ENCODE peak calls at places on chromosomes 4 and X, in seven cellular contexts. D, P, J, O, G, B and L are unnamed samples.

GRCh38 chr4:184361443-184361842 is 112.9 kb downstream of the IRF2 start:
- DNase-seq in D (no peak), P (no peak), J (no peak), O (no peak), G (no peak), B (peak; percentile 23), L (no peak)

GRCh38 chrX:71542411-71542810 is 9.5 kb downstream of the OGT start:
- DNase-seq in D (no peak), P (no peak), J (no peak), O (no peak), G (no peak), B (no peak), L (no peak)

GRCh38 chrX:51893931-51894696 is 691 bp downstream of the MAGED1 start:
- DNase-seq in D (no peak), P (peak; percentile 52), J (peak; percentile 58), O (no peak), G (no peak), B (no peak), L (peak; percentile 42)

GRCh38 chr4:101229116-101229515 is 118.2 kb downstream of the PPP3CA start:
- DNase-seq in D (no peak), P (no peak), J (no peak), O (no peak), G (no peak), B (no peak), L (no peak)

GRCh38 chr4:119110121-119110520 is 25.5 kb upstream of the MYOZ2 start:
- DNase-seq in D (no peak), P (no peak), J (no peak), O (no peak), G (no peak), B (no peak), L (no peak)

GRCh38 chr4:168868044-168868855 is 141.8 kb downstream of the CBR4 start:
- DNase-seq in D (no peak), P (no peak), J (no peak), O (no peak), G (no peak), B (no peak), L (no peak)

GRCh38 chrX:42751573-42751972 is 26.4 kb downstream of the PPP1R2C start:
- DNase-seq in D (no peak), P (no peak), J (no peak), O (no peak), G (no peak), B (no peak), L (no peak)

GRCh38 chr4:53713296-53713695 is 122.0 kb upstream of the LNX1 start:
- DNase-seq in D (no peak), P (no peak), J (no peak), O (no peak), G (no peak), B (no peak), L (no peak)

GRCh38 chr4:69787879-69788278 is 27.5 kb upstream of the SULT1B1 start:
- DNase-seq in D (no peak), P (no peak), J (no peak), O (no peak), G (no peak), B (no peak), L (no peak)

GRCh38 chr4:154738426-154738825 is 5.4 kb upstream of the LRAT start:
- DNase-seq in D (no peak), P (no peak), J (no peak), O (no peak), G (no peak), B (no peak), L (no peak)

GRCh38 chr4:80264352-80264647 is 2.2 kb upstream of the FGF5 start:
- DNase-seq in D (no peak), P (no peak), J (no peak), O (no peak), G (no peak), B (no peak), L (no peak)

GRCh38 chr4:115279300-115279699 is 165.9 kb upstream of the NDST4 start:
- DNase-seq in D (no peak), P (no peak), J (no peak), O (no peak), G (no peak), B (no peak), L (no peak)

GRCh38 chrX:32893751-32894150 is 317.6 kb downstream of the DMD start:
- DNase-seq in D (no peak), P (no peak), J (no peak), O (no peak), G (no peak), B (no peak), L (no peak)

GRCh38 chrX:20637351-20637750 is 370.6 kb upstream of the RPS6KA3 start:
- DNase-seq in D (no peak), P (no peak), J (no peak), O (no peak), G (no peak), B (no peak), L (no peak)

GRCh38 chrX:20641954-20642353 is 375.2 kb upstream of the RPS6KA3 start:
- DNase-seq in D (no peak), P (no peak), J (no peak), O (no peak), G (no peak), B (no peak), L (no peak)

GRCh38 chrX:20639115-20639514 is 372.4 kb upstream of the RPS6KA3 start:
- DNase-seq in D (no peak), P (no peak), J (no peak), O (no peak), G (no peak), B (no peak), L (no peak)
- TF ChIP-seq CTCF in D (no peak), P (no peak), J (no peak), O (no peak), G (no peak), B (no peak), L (no peak)

DNA sequence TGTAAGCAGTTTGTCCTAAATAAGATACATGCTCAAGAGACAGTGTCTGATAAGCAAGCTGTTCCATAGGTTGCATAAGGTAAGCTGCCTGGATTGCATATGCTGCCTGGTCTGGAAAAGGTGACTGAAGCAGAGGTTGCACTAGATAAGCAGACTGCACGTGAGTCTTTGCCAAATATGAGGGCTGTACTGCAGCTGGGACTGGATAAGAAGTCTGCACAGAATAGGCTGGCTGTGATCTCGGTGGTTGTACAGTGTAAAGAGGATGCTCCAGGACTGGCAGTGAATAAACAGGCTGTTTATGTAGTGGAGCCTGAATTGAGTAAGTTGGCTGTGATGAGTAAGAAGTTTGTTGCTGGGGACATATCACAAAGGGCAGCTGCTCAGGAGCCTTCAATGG is 68.9 kb downstream of the WNK3 start:
- DNase-seq in D (no peak), P (no peak), J (no peak), O (no peak), G (no peak), B (no peak), L (no peak)
- H3K4me1 ChIP-seq in D (no peaks in the 10 kb centered on the region), P (no peaks in the 10 kb centered on the region), J (no peaks in the 10 kb centered on the region), O (no peaks in the 10 kb centered on the region), G (no peaks in the 10 kb centered on the region), B (no peaks in the 10 kb centered on the region), L (no peaks in the 10 kb centered on the region)

GRCh38 chrX:128804828-128805227 is 718.5 kb downstream of the SMARCA1 start:
- DNase-seq in D (no peak), P (no peak), J (no peak), O (no peak), G (no peak), B (no peak), L (no peak)
- TF ChIP-seq CTCF in D (no peak), P (no peak), J (no peak), O (no peak), G (no peak), B (no peak), L (no peak)

DNA sequence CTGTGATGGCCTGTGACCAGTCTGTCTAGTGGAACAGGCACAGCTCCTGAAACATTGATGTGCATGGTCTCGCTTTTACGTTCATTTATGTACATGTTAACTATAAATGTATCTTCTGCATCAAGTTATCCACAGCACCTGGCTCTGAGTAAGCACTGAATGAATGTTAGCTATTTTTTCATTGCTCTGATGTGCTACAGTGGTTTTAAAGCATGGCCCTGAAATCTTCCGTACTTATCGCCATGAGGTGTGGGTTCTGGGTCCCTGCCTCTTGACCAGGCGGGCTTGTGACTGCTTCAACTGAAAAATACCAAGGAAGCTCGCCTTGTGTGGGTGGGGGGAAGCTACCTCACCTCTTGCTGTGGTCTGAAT is 20.3 kb upstream of the KIAA0232 start:
- DNase-seq in D (no peak), P (no peak), J (no peak), O (no peak), G (no peak), B (no peak), L (no peak)
- H3K4me1 ChIP-seq in D (peaks cover 3% of the 10 kb centered on the region), P (no peaks in the 10 kb centered on the region), J (no peaks in the 10 kb centered on the region), O (peaks cover 6% of the 10 kb centered on the region), G (peaks cover 17% of the 10 kb centered on the region), B (no peaks in the 10 kb centered on the region), L (no peaks in the 10 kb centered on the region)

DNA sequence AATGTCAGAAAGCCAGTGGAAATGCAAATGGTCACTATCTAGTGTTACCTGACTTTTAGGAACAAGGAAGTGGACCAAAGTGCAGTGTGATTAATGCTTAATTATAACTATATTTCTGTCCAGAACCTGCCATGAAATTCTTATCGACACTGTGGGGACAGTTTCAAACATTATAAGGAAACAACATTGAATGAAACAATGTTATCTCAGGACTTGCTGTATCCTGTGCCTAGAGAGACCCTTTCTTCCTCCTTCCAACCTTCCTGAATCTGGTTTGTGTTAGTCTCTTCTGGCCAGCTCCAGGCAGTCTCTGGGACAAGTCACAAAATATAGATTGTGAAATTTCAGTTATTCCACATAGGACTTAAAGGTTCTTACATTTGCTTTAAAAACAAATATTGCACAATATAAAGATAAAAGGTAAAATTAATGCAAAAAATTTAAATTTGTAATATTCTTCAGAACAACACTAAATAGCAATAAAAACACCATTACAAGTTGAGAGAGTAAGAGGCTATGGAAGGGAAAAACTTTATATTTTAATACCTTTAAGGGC is 203.4 kb downstream of the ZNF674 start:
- DNase-seq in D (no peak), P (no peak), J (no peak), O (no peak), G (no peak), B (no peak), L (no peak)
- TF ChIP-seq CTCF in D (no peak), P (no peak), J (no peak), O (no peak), G (no peak), B (no peak), L (no peak)

DNA sequence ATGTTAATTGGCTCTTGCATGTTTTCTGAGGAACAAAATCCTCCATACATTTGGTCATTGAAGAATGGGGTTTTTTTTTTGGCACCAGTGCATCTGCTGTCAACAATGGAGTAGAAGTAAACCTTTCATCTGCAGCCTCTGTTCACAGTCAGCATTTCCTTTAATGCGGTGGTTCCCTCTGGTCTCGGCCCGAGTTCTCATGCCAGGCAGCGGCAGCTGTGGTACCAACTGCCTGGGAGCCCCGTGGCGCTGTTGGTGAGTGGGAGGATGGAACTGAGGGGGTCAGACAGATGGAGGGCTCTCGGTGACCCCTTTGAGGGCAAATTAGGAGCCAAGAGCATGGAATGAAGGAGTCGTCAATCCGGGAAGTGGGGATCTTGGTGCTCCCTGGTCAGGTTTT is 114.7 kb downstream of the AFF1 start:
- DNase-seq in D (no peak), P (no peak), J (no peak), O (no peak), G (no peak), B (no peak), L (no peak)
- H3K4me1 ChIP-seq in D (peaks cover 29% of the 10 kb centered on the region), P (peaks cover 7% of the 10 kb centered on the region), J (peaks cover 39% of the 10 kb centered on the region), O (peaks cover 98% of the 10 kb centered on the region), G (peaks cover 62% of the 10 kb centered on the region), B (no peaks in the 10 kb centered on the region), L (peaks cover 55% of the 10 kb centered on the region)